ENCODE peak calls at places on chromosomes 11 and 22, in four cellular contexts. G is IMR-90, X is H9, C is mesendoderm. U is an unnamed sample.

GRCh38 chr11:128879817-128880216 is 11.3 kb upstream of the KCNJ5 start:
- DNase-seq in C (peak), X (no peak), G (no peak), U (no peak)

GRCh38 chr11:28699701-28700100 is 591.5 kb downstream of the METTL15 start:
- DNase-seq in C (no peak), X (no peak), G (peak), U (no peak)

GRCh38 chr11:45722144-45722543 is 56.7 kb upstream of the CHST1 start:
- DNase-seq in X (peak), C (peak), G (no peak), U (no peak)

GRCh38 chr11:20024172-20024935 is 135.9 kb downstream of the DBX1 start:
- DNase-seq in C (no peak), X (no peak), G (no peak), U (no peak)

GRCh38 chr11:9784602-9785315 is 120.9 kb downstream of the SWAP70 start:
- DNase-seq in X (no peak), G (no peak), C (no peak), U (no peak)

GRCh38 chr11:45259607-45260006 is 26.5 kb downstream of the SYT13 start:
- DNase-seq in C (peak), G (no peak), X (no peak), U (no peak)

GRCh38 chr22:49780992-49781782 is 46.5 kb downstream of the BRD1 start:
- DNase-seq in C (no peak), X (no peak), G (no peak), U (no peak)

GRCh38 chr22:44622147-44622427 is 79.9 kb upstream of the PRR5 start:
- DNase-seq in C (peak), X (peak), G (no peak), U (no peak)

GRCh38 chr11:68340784-68341556 is 28.6 kb downstream of the LRP5 start:
- DNase-seq in X (no peak), G (no peak), C (no peak), U (peak)

GRCh38 chr11:13963949-13964770 is 1.6 kb downstream of the SPON1 start:
- DNase-seq in G (no peak), C (peak), X (peak), U (no peak)

GRCh38 chr22:31140746-31141145 is 438 bp upstream of the PLA2G3 start:
- DNase-seq in C (no peak), X (no peak), G (no peak), U (no peak)

GRCh38 chr11:62948765-62949320 is 27.7 kb upstream of the CHRM1 start:
- DNase-seq in C (no peak), X (no peak), G (no peak), U (no peak)
- H3K18ac ChIP-seq in C (no peak), X (no peak), G (no peak), U (no peak)

GRCh38 chr22:37232140-37232998 is 11.7 kb downstream of the RAC2 start:
- DNase-seq in C (no peak), X (no peak), G (no peak), U (no peak)

GRCh38 chr22:37235897-37236607 is 8.0 kb downstream of the RAC2 start:
- DNase-seq in G (no peak), C (no peak), X (no peak), U (no peak)

GRCh38 chr22:37234736-37235711 is 9.0 kb downstream of the RAC2 start:
- DNase-seq in X (no peak), C (no peak), G (no peak), U (no peak)

GRCh38 chr22:37231406-37232139 is 12.5 kb downstream of the RAC2 start:
- DNase-seq in C (no peak), X (no peak), G (no peak), U (no peak)

GRCh38 chr22:37233751-37234631 is 10.1 kb downstream of the RAC2 start:
- DNase-seq in C (no peak), G (no peak), X (no peak), U (no peak)
- H3K18ac ChIP-seq in C (no peak), G (no peak), X (no peak), U (no peak)

GRCh38 chr22:41074466-41074865 is 17.9 kb upstream of the EP300 start:
- DNase-seq in X (no peak), C (no peak), G (no peak), U (no peak)

GRCh38 chr22:41076857-41077256 is 15.5 kb upstream of the EP300 start:
- DNase-seq in X (no peak), C (no peak), G (no peak), U (no peak)

GRCh38 chr22:41074061-41074460 is 18.3 kb upstream of the EP300 start:
- DNase-seq in C (no peak), X (no peak), G (no peak), U (no peak)

GRCh38 chr22:41075946-41076345 is 16.4 kb upstream of the EP300 start:
- DNase-seq in C (no peak), X (no peak), G (no peak), U (no peak)

GRCh38 chr22:41074941-41075710 is 17.3 kb upstream of the EP300 start:
- DNase-seq in C (no peak), G (no peak), X (no peak), U (no peak)
- H3K18ac ChIP-seq in C (no peak), G (no peak), X (no peak), U (no peak)

GRCh38 chr22:38262051-38262795 is 10.6 kb downstream of the TMEM184B start:
- DNase-seq in C (peak), G (no peak), X (peak), U (no peak)
- H3K18ac ChIP-seq in C (no peak), G (no peak), X (no peak), U (no peak)

GRCh38 chr22:43187171-43188099 is 501 bp upstream of the TTLL12 start:
- DNase-seq in X (peak), G (peak), C (peak), U (peak)
- H3K18ac ChIP-seq in X (peak), G (peak), C (peak), U (peak)

DNA sequence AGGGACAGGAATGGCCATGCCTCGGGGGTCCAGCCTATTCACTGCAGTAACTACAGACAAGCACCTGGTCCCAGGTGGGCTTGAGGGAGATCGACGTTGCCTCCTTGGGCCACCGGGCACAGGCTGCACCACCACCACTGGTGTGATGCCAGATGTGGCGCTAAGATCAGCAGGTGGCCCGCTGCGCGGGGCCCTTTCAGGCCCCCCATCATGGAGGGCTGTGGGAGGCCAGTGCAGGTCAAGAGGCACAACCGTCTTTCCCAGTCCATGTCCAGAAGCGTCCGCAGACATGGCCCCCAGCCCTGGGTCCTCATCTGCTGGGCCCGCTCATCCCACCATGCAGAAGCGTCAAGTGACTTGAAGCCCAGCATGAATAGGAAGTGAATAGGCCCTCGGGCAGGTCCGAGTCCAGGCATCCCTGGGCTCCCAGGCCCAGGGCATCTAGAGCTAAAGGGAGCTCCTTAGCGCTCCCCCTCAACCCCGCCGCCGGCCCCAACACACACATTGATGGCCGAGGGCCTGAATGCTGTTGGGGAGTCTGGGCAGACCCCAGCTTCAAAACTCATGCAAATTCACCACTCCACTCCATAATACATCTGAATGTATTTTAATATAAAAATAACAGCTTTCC is 18.3 kb downstream of the FADS3 start:
- DNase-seq in G (no peak), C (no peak), X (no peak), U (no peak)
- H3K18ac ChIP-seq in G (no peak), C (no peak), X (no peak), U (no peak)

DNA sequence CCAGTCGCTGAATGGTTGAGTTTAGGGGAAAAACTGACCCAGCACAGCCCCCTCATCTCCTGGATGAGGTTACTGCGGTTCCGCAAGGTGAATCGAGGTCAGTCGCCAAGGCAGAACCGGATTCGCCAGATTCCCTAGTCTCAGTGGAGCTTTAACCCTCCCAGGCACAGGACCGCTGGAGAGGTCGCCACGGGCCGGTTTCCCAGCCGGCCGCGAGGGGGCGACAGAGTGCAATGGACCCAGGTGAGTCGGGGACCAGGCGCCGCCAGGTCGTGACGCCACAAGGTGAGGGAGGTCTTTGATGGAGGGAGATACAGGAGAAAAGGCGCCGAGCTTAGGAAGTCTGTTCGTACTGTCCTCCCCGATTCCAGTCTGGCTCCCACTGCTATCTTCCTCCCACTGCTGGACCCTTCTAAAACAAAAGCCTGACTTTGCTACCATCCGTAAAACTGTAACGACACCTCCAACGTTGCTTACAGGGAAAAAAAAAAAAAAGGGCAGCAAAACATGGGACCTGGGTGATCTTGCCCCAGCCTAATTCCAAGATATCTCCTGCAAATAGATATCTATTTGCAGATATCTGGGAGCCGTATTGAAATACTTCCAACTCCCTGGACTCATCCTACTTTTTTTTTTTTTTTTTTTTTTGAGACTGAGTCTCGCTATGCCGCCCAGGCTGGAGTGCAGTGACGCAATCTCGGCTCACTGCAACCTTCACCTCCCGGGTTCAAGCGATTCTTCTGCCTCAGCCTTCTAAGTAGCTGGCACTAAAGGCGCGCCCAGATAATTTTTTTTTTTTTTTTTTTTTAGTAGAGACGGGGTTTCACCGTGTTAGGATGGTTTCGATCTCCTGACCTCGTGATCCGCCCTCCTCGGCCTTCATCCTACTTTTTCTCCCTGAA is 1.4 kb upstream of the GGA1 start:
- DNase-seq in X (peak), C (peak), G (peak), U (peak)
- H3K18ac ChIP-seq in X (peak), C (peak), G (no peak), U (no peak)

GRCh38 chr11:125344846-125345705 is 151.0 kb downstream of the FEZ1 start:
- DNase-seq in C (no peak), X (no peak), G (no peak), U (no peak)
- H3K18ac ChIP-seq in C (no peak), X (no peak), G (no peak), U (no peak)

GRCh38 chr11:23755076-23755475 is 741.8 kb upstream of the LUZP2 start:
- DNase-seq in X (no peak), C (no peak), G (no peak), U (no peak)
- H3K18ac ChIP-seq in X (no peak), C (no peak), G (no peak), U (no peak)

DNA sequence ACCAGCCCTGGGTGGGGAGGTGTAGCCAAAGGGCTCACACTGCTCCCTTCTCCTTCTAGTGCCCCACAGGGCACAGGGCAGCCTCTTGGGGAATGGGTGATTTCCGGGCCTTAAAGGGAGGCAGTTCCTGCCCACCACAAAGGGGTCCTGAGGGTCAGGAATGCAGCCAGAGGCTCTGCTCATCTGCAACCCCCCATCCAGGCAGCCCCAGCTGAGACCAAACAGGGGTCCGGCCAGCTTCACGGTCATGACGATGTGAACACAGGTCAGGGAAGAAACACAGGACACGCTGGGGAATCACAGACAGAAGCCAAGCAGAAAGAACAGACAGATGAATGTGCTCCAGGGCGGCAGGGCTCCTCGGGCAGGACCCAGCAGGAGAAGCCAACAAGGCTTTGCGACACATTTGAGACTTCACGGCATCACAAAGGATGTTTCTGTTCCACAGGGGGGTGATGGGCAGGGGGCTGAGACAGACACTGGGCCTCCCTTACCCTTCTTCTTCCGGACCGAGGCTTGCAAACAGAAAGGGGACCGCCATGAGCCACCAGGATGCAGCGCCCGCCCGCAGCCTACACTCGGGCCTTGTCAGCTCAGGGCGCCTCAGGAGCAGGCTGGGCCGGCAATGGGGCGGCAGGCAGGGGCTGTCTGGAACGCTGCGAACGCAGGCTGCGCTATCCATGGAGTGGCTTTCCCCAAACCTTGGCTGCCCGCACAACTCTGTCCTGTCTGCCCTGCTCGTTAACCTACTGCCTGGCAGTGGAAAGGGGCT is 101.9 kb downstream of the CTTN start:
- DNase-seq in G (no peak), C (no peak), X (no peak), U (no peak)
- H3K18ac ChIP-seq in G (no peak), C (no peak), X (peak), U (no peak)

U was measured in mesenchymal stem cell.